ENCODE peak calls at places on chromosomes 4 and X, in nine cellular contexts. One of them, this sample, is unnamed. For H3K4me1, the result is how much of the 10 kb centered on the place peaks cover.

GRCh38 chrX:146449243-146449642 is 360.3 kb upstream of the CXorf51B start:
- DNase-seq in PC-9: no peak
- DNase-seq in CD8-positive, alpha-beta memory T cell: no peak
- DNase-seq in lung: no peak
- DNase-seq in HCT116: no peak
- DNase-seq in psoas muscle: no peak
- DNase-seq in aorta: no peak
- DNase-seq in neuronal stem cell: no peak
- DNase-seq in cardiac muscle cell: no peak
- DNase-seq in this sample: no peak

GRCh38 chr4:187849556-187850245 is 145.9 kb upstream of the ZFP42 start:
- DNase-seq in lung: no peak
- DNase-seq in CD8-positive, alpha-beta memory T cell: no peak
- DNase-seq in PC-9: no peak
- DNase-seq in neuronal stem cell: no peak
- DNase-seq in psoas muscle: no peak
- DNase-seq in HCT116: no peak
- DNase-seq in cardiac muscle cell: no peak
- DNase-seq in aorta: no peak
- DNase-seq in this sample: no peak

GRCh38 chrX:51608071-51608470 is 10.6 kb downstream of the CENPVL3 start:
- DNase-seq in lung: no peak
- DNase-seq in PC-9: no peak
- DNase-seq in aorta: no peak
- DNase-seq in cardiac muscle cell: no peak
- DNase-seq in psoas muscle: no peak
- DNase-seq in HCT116: no peak
- DNase-seq in CD8-positive, alpha-beta memory T cell: no peak
- DNase-seq in neuronal stem cell: no peak
- DNase-seq in this sample: no peak

GRCh38 chr4:3834186-3834920 is 68.2 kb downstream of the ADRA2C start:
- DNase-seq in HCT116: no peak
- DNase-seq in CD8-positive, alpha-beta memory T cell: no peak
- DNase-seq in cardiac muscle cell: no peak
- DNase-seq in psoas muscle: no peak
- DNase-seq in neuronal stem cell: no peak
- DNase-seq in PC-9: no peak
- DNase-seq in lung: no peak
- DNase-seq in aorta: no peak
- DNase-seq in this sample: no peak

GRCh38 chr4:155666701-155667537 is at the start of gene GUCY1A1:
- DNase-seq in cardiac muscle cell: peak
- DNase-seq in HCT116: no peak
- DNase-seq in neuronal stem cell: peak
- DNase-seq in lung: peak
- DNase-seq in aorta: peak
- DNase-seq in psoas muscle: peak
- DNase-seq in CD8-positive, alpha-beta memory T cell: no peak
- DNase-seq in PC-9: peak
- DNase-seq in this sample: peak

GRCh38 chr4:18390655-18391369 is 369.3 kb upstream of the LCORL start:
- DNase-seq in lung: no peak
- DNase-seq in CD8-positive, alpha-beta memory T cell: no peak
- DNase-seq in psoas muscle: no peak
- DNase-seq in HCT116: peak
- DNase-seq in cardiac muscle cell: no peak
- DNase-seq in aorta: no peak
- DNase-seq in neuronal stem cell: no peak
- DNase-seq in PC-9: no peak
- DNase-seq in this sample: no peak

GRCh38 chrX:21948897-21949578 is 8.5 kb downstream of the SMS start:
- DNase-seq in cardiac muscle cell: peak
- DNase-seq in CD8-positive, alpha-beta memory T cell: no peak
- DNase-seq in aorta: no peak
- DNase-seq in PC-9: no peak
- DNase-seq in HCT116: no peak
- DNase-seq in lung: no peak
- DNase-seq in psoas muscle: no peak
- DNase-seq in neuronal stem cell: no peak
- DNase-seq in this sample: no peak

GRCh38 chrX:20663287-20663686 is 396.6 kb upstream of the RPS6KA3 start:
- DNase-seq in neuronal stem cell: no peak
- DNase-seq in psoas muscle: no peak
- DNase-seq in CD8-positive, alpha-beta memory T cell: no peak
- DNase-seq in cardiac muscle cell: no peak
- DNase-seq in aorta: no peak
- DNase-seq in PC-9: no peak
- DNase-seq in HCT116: no peak
- DNase-seq in lung: no peak
- DNase-seq in this sample: no peak

GRCh38 chrX:46757593-46757992 is 1.3 kb downstream of the SLC9A7 start:
- DNase-seq in HCT116: no peak
- DNase-seq in lung: no peak
- DNase-seq in CD8-positive, alpha-beta memory T cell: no peak
- DNase-seq in psoas muscle: no peak
- DNase-seq in neuronal stem cell: no peak
- DNase-seq in PC-9: no peak
- DNase-seq in aorta: no peak
- DNase-seq in cardiac muscle cell: no peak
- DNase-seq in this sample: no peak

GRCh38 chrX:136028383-136028984 is 43.2 kb downstream of the SLC9A6 start:
- DNase-seq in psoas muscle: no peak
- DNase-seq in neuronal stem cell: peak
- DNase-seq in HCT116: peak
- DNase-seq in lung: no peak
- DNase-seq in CD8-positive, alpha-beta memory T cell: no peak
- DNase-seq in aorta: no peak
- DNase-seq in PC-9: peak
- DNase-seq in cardiac muscle cell: peak
- DNase-seq in this sample: no peak

GRCh38 chr4:42673084-42673429 is 16.2 kb upstream of the ATP8A1 start:
- DNase-seq in HCT116: no peak
- DNase-seq in neuronal stem cell: no peak
- DNase-seq in lung: peak
- DNase-seq in cardiac muscle cell: peak
- DNase-seq in PC-9: peak
- DNase-seq in CD8-positive, alpha-beta memory T cell: no peak
- DNase-seq in psoas muscle: no peak
- DNase-seq in aorta: no peak
- DNase-seq in this sample: no peak

GRCh38 chr4:145566086-145566708 is 53.0 kb upstream of the MMAA start:
- DNase-seq in aorta: peak
- DNase-seq in HCT116: no peak
- DNase-seq in neuronal stem cell: no peak
- DNase-seq in psoas muscle: no peak
- DNase-seq in cardiac muscle cell: no peak
- DNase-seq in CD8-positive, alpha-beta memory T cell: no peak
- DNase-seq in PC-9: no peak
- DNase-seq in lung: no peak
- DNase-seq in this sample: no peak

GRCh38 chr4:41430796-41431195 is 107.2 kb upstream of the LIMCH1 start:
- DNase-seq in psoas muscle: no peak
- DNase-seq in HCT116: no peak
- DNase-seq in lung: no peak
- DNase-seq in PC-9: no peak
- DNase-seq in CD8-positive, alpha-beta memory T cell: no peak
- DNase-seq in aorta: no peak
- DNase-seq in cardiac muscle cell: no peak
- DNase-seq in neuronal stem cell: no peak
- DNase-seq in this sample: no peak

GRCh38 chr4:159455675-159456235 is 352.9 kb downstream of the RAPGEF2 start:
- DNase-seq in PC-9: no peak
- DNase-seq in psoas muscle: no peak
- DNase-seq in neuronal stem cell: peak
- DNase-seq in cardiac muscle cell: peak
- DNase-seq in HCT116: peak
- DNase-seq in CD8-positive, alpha-beta memory T cell: no peak
- DNase-seq in aorta: no peak
- DNase-seq in lung: no peak
- DNase-seq in this sample: peak

GRCh38 chr4:165151734-165152133 is 39.1 kb upstream of the TMEM192 start:
- DNase-seq in neuronal stem cell: no peak
- DNase-seq in CD8-positive, alpha-beta memory T cell: no peak
- DNase-seq in psoas muscle: no peak
- DNase-seq in aorta: no peak
- DNase-seq in cardiac muscle cell: no peak
- DNase-seq in HCT116: no peak
- DNase-seq in lung: no peak
- DNase-seq in PC-9: no peak
- DNase-seq in this sample: no peak

GRCh38 chrX:119488749-119489148 is 20.5 kb downstream of the SLC25A5 start:
- DNase-seq in neuronal stem cell: no peak
- DNase-seq in HCT116: no peak
- DNase-seq in cardiac muscle cell: peak
- DNase-seq in lung: peak
- DNase-seq in CD8-positive, alpha-beta memory T cell: peak
- DNase-seq in PC-9: peak
- DNase-seq in aorta: peak
- DNase-seq in psoas muscle: no peak
- DNase-seq in this sample: peak

GRCh38 chrX:24410514-24411189 is 50.2 kb downstream of the SUPT20HL1 start:
- DNase-seq in CD8-positive, alpha-beta memory T cell: no peak
- DNase-seq in PC-9: no peak
- DNase-seq in cardiac muscle cell: no peak
- DNase-seq in HCT116: no peak
- DNase-seq in psoas muscle: no peak
- DNase-seq in lung: no peak
- DNase-seq in neuronal stem cell: no peak
- DNase-seq in aorta: no peak
- DNase-seq in this sample: peak

GRCh38 chr4:125187221-125187620 is 127.5 kb upstream of the FAT4 start:
- DNase-seq in neuronal stem cell: no peak
- DNase-seq in aorta: no peak
- DNase-seq in PC-9: no peak
- DNase-seq in lung: no peak
- DNase-seq in HCT116: no peak
- DNase-seq in CD8-positive, alpha-beta memory T cell: no peak
- DNase-seq in cardiac muscle cell: no peak
- DNase-seq in psoas muscle: no peak
- DNase-seq in this sample: no peak

DNA sequence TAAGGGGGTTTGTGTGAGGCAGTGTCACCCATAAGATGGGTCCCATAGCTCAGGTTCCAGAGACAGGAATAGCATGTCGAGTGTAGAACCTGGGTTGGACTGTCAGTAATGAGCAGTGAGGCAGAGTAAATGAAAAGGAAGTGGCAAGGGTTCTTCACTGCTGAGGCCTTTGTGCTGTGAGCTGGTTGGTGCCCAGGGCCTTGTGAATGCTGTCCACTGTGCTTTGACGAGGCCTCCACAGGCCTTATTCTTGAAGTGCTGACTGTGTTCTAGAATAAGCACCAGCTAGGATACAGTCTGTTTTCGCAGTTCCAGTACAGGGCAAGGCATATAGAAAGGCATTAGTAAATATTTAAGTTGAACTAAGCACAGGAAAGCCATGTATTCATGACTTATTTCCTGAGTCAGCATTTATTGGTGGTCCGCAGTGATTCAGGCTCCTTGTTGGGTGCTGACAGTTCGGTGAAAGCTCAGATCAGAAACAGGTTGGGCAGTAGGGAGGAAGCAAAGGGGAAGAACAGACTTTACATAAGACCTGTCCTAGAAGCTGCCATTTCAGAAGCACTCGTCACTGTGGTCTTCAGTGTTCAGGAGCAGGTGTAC is 25.6 kb upstream of the TADA2B start:
- DNase-seq in aorta: peak
- DNase-seq in neuronal stem cell: no peak
- DNase-seq in HCT116: no peak
- DNase-seq in cardiac muscle cell: no peak
- DNase-seq in CD8-positive, alpha-beta memory T cell: no peak
- DNase-seq in psoas muscle: no peak
- DNase-seq in PC-9: no peak
- DNase-seq in lung: no peak
- DNase-seq in this sample: no peak
- H3K4me1 ChIP-seq in aorta: under half
- H3K4me1 ChIP-seq in neuronal stem cell: under half
- H3K4me1 ChIP-seq in HCT116: under half
- H3K4me1 ChIP-seq in cardiac muscle cell: under half
- H3K4me1 ChIP-seq in CD8-positive, alpha-beta memory T cell: under half
- H3K4me1 ChIP-seq in psoas muscle: under half
- H3K4me1 ChIP-seq in PC-9: under half
- H3K4me1 ChIP-seq in lung: under half
- H3K4me1 ChIP-seq in this sample: under half

DNA sequence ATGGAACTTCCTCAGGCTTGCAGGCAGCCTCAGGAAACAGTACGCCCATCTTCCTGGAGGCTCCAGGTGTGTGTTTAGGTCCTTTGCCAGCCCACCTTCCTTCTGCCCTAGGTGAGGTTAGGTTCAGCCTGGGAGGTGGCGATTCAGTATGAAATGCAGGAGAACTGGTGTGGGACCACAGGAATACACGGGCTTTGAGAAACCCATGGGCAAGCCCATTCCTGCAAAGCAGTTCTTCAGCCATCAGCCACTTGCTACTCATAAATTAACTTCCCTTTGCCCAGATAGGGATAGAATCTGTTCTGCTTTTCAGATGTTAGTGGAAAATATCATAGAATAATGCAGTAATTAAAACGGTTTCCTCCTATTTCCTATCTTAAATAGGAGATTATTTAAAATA is 32.2 kb downstream of the TBC1D14 start:
- DNase-seq in aorta: no peak
- DNase-seq in cardiac muscle cell: no peak
- DNase-seq in HCT116: no peak
- DNase-seq in neuronal stem cell: no peak
- DNase-seq in lung: no peak
- DNase-seq in psoas muscle: no peak
- DNase-seq in PC-9: no peak
- DNase-seq in CD8-positive, alpha-beta memory T cell: no peak
- DNase-seq in this sample: no peak
- H3K4me1 ChIP-seq in aorta: under half
- H3K4me1 ChIP-seq in cardiac muscle cell: under half
- H3K4me1 ChIP-seq in HCT116: under half
- H3K4me1 ChIP-seq in neuronal stem cell: under half
- H3K4me1 ChIP-seq in lung: under half
- H3K4me1 ChIP-seq in psoas muscle: under half
- H3K4me1 ChIP-seq in PC-9: under half
- H3K4me1 ChIP-seq in CD8-positive, alpha-beta memory T cell: half or more
- H3K4me1 ChIP-seq in this sample: under half

DNA sequence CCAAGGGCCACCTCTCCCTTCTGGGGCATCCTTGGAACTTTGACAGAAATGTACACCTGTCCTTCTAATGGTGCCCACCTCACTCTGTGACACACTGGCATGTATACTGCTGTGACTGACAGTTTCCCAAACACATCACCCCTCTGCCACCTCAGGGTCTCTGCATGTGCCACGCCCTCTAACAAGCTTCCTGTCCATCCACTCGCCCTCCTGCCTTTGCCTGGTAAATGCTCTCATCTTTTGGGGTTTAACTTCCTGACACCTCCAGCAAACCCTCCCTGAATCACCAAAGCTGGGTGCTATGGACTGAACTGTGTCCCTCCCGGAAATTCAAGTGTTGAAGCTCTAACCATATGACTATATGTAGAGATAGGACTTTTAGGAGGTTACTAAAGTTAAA is 95.8 kb downstream of the AFAP1 start:
- DNase-seq in neuronal stem cell: no peak
- DNase-seq in PC-9: no peak
- DNase-seq in lung: no peak
- DNase-seq in CD8-positive, alpha-beta memory T cell: no peak
- DNase-seq in cardiac muscle cell: no peak
- DNase-seq in HCT116: no peak
- DNase-seq in aorta: no peak
- DNase-seq in psoas muscle: no peak
- DNase-seq in this sample: no peak
- H3K4me1 ChIP-seq in neuronal stem cell: under half
- H3K4me1 ChIP-seq in PC-9: under half
- H3K4me1 ChIP-seq in lung: under half
- H3K4me1 ChIP-seq in CD8-positive, alpha-beta memory T cell: under half
- H3K4me1 ChIP-seq in cardiac muscle cell: under half
- H3K4me1 ChIP-seq in HCT116: under half
- H3K4me1 ChIP-seq in aorta: under half
- H3K4me1 ChIP-seq in psoas muscle: under half
- H3K4me1 ChIP-seq in this sample: under half

GRCh38 chr4:147814334-147814733 is 82.4 kb downstream of the ARHGAP10 start:
- DNase-seq in aorta: no peak
- DNase-seq in neuronal stem cell: no peak
- DNase-seq in HCT116: no peak
- DNase-seq in PC-9: no peak
- DNase-seq in cardiac muscle cell: no peak
- DNase-seq in psoas muscle: no peak
- DNase-seq in CD8-positive, alpha-beta memory T cell: no peak
- DNase-seq in lung: no peak
- DNase-seq in this sample: no peak
- H3K4me1 ChIP-seq in aorta: under half
- H3K4me1 ChIP-seq in neuronal stem cell: under half
- H3K4me1 ChIP-seq in HCT116: under half
- H3K4me1 ChIP-seq in PC-9: under half
- H3K4me1 ChIP-seq in cardiac muscle cell: under half
- H3K4me1 ChIP-seq in psoas muscle: half or more
- H3K4me1 ChIP-seq in CD8-positive, alpha-beta memory T cell: under half
- H3K4me1 ChIP-seq in lung: under half
- H3K4me1 ChIP-seq in this sample: under half